ENCODE peak calls at places on chromosomes 12 and 14, in six cellular contexts. M, C, S, O, B and U are unnamed samples.

GRCh38 chr14:72745546-72745945 is 148.4 kb downstream of the DPF3 start:
- DNase-seq in B (no peak), O (no peak), C (no peak), S (no peak), M (no peak), U (no peak)

GRCh38 chr12:57242691-57243454 is 8.1 kb downstream of the STAC3 start:
- DNase-seq in M (peak; percentile 75), C (no peak), B (peak; percentile 76), S (peak; percentile 41), O (peak; percentile 49), U (peak; percentile 56)

GRCh38 chr14:68862954-68863594 is 70.2 kb upstream of the ZFP36L1 start:
- DNase-seq in B (peak; percentile 77), O (peak; percentile 75), S (peak; percentile 67), C (peak; percentile 44), M (peak; percentile 88), U (peak; percentile 72)

GRCh38 chr12:93234641-93235040 is 143.1 kb upstream of the NUDT4 start:
- DNase-seq in O (no peak), B (no peak), C (no peak), S (no peak), M (no peak), U (no peak)

GRCh38 chr12:76337583-76337982 is 10.6 kb downstream of the BBS10 start:
- DNase-seq in C (no peak), S (no peak), O (no peak), M (no peak), B (no peak), U (no peak)

GRCh38 chr14:37658174-37658573 is 62.7 kb downstream of the TTC6 start:
- DNase-seq in M (no peak), B (no peak), O (no peak), C (no peak), S (no peak), U (no peak)

GRCh38 chr12:2998789-2999264 is 39.6 kb downstream of the TEAD4 start:
- DNase-seq in B (peak; percentile 39), S (no peak), M (no peak), C (peak; percentile 99), O (peak; percentile 82), U (peak; percentile 98)

GRCh38 chr12:76649091-76649490 is 89.5 kb upstream of the OSBPL8 start:
- DNase-seq in C (no peak), S (no peak), O (no peak), M (no peak), B (no peak), U (no peak)

GRCh38 chr14:63134801-63135200 is 69.4 kb upstream of the RHOJ start:
- DNase-seq in S (no peak), O (no peak), M (no peak), B (no peak), C (no peak), U (no peak)

GRCh38 chr12:8996682-8997405 is 7.5 kb downstream of the KLRG1 start:
- DNase-seq in B (no peak), S (no peak), M (no peak), O (no peak), C (no peak), U (no peak)

GRCh38 chr12:79375050-79375449 is 315.7 kb downstream of the PAWR start:
- DNase-seq in O (no peak), C (no peak), M (no peak), S (no peak), B (no peak), U (no peak)

GRCh38 chr14:90439874-90440442 is 43.1 kb downstream of the CALM1 start:
- DNase-seq in O (no peak), C (no peak), S (no peak), M (no peak), B (no peak), U (no peak)

GRCh38 chr12:57744194-57744776 is 554 bp upstream of the TSPAN31 start:
- DNase-seq in B (peak; percentile 80), C (no peak), M (peak; percentile 93), O (peak; percentile 66), S (peak; percentile 77), U (peak; percentile 78)

GRCh38 chr14:97977711-97978261 is 1180.6 kb downstream of the VRK1 start:
- DNase-seq in S (peak; percentile 81), C (peak; percentile 3), B (peak; percentile 84), M (peak; percentile 91), O (peak; percentile 63), U (peak; percentile 72)

GRCh38 chr12:46964496-46965098 is 114.8 kb upstream of the PCED1B start:
- DNase-seq in B (no peak), C (no peak), S (peak; percentile 59), M (no peak), O (peak; percentile 8), U (no peak)

DNA sequence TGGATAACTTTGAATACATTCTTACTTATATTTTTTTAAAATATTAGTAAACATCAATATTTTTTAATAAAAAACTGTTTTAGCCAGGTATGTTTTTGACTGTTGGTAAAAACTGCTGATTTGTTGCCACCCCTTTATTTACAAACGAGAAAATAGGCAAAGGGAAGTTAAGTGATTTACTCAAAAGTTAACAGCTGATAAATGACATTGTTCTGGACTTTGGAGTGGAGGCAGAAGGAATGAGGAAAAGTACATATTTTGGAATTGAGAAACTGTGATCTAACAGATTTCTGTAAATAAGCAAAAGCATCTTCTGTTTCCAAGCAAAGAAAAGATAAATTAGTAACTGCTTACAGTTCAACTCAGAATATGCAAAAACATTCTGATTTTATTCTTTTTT is 4.5 kb downstream of the AP5M1 start:
- DNase-seq in M (no peak), O (no peak), B (no peak), S (no peak), C (no peak), U (no peak)
- H3K36me3 ChIP-seq in M (peaks cover 24% of the 10 kb centered on the region), O (peaks cover 40% of the 10 kb centered on the region), B (no peaks in the 10 kb centered on the region), S (no peaks in the 10 kb centered on the region), C (no peaks in the 10 kb centered on the region), U (peaks cover 35% of the 10 kb centered on the region)

GRCh38 chr12:111328138-111328537 is 40.8 kb downstream of the PHETA1 start:
- DNase-seq in S (no peak), O (no peak), C (no peak), B (no peak), M (no peak), U (no peak)

GRCh38 chr12:111334393-111334915 is 34.4 kb downstream of the PHETA1 start:
- DNase-seq in M (no peak), B (no peak), S (no peak), O (no peak), C (no peak), U (no peak)

GRCh38 chr12:111327474-111327873 is 41.4 kb downstream of the PHETA1 start:
- DNase-seq in O (no peak), C (no peak), M (no peak), S (no peak), B (no peak), U (no peak)

GRCh38 chr12:111335811-111336210 is 33.1 kb downstream of the PHETA1 start:
- DNase-seq in B (no peak), M (no peak), C (no peak), O (no peak), S (no peak), U (no peak)

GRCh38 chr12:111330800-111331752 is 37.8 kb downstream of the PHETA1 start:
- DNase-seq in B (no peak), O (no peak), S (no peak), C (no peak), M (no peak), U (no peak)
- TF ChIP-seq CTCF in B (peak; percentile 63), O (peak; percentile 26), S (no peak), C (no peak), M (no peak), U (peak; percentile 29)

GRCh38 chr14:76186318-76187027 is 34.8 kb downstream of the GPATCH2L start:
- DNase-seq in M (no peak), S (no peak), C (no peak), B (no peak), O (no peak), U (no peak)
- H3K36me3 ChIP-seq in M (peaks cover 74% of the 10 kb centered on the region), S (no peaks in the 10 kb centered on the region), C (no peaks in the 10 kb centered on the region), B (no peaks in the 10 kb centered on the region), O (peaks cover 40% of the 10 kb centered on the region), U (no peaks in the 10 kb centered on the region)

DNA sequence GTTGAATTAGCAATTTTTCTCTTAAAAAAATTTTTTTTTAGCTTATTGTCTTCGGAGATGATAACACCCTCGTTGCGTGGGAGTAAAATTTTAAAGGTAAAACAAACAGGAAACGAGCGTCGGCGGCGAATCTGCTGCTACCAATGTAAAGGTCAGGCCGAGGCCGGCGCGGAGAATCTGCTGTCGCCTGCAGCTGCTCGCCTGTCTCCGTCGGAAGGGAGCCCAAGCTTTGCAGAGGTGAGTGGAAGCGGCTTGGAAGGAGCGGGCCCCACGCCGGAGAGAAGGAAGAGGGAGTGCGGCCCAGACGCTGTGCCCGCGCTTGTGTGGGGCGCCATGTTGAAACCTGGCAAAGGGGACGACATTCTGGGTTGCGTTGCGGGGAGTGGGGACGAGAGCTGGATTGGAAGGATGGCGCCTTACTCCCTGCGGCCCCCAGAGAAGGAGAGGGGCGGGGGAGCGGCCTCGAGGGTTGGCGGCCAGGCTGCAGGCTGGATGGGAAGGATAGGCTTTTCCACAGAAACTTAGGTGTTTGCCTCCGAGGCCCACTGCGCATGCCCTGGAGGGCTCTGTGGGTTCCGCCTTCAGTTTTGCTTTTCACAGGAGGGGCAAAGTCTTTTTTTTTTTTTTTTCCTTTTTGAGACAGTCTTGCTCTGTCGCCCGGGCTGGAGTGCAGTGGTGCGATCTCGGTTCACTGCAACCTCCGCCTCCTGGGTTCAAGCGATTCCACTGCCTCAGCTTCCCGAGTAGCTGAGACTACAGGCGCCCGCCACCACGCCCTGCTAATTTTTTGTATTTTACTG is at the start of gene SNRNP35:
- DNase-seq in B (peak; percentile 87), S (peak; percentile 55), C (peak; percentile 48), M (peak; percentile 89), O (peak; percentile 81), U (peak; percentile 90)
- TF ChIP-seq CTCF in B (no peak), S (no peak), C (no peak), M (no peak), O (no peak), U (no peak)

GRCh38 chr12:6846316-6846869 is 4.7 kb downstream of the CDCA3 start:
- DNase-seq in S (no peak), B (no peak), O (no peak), C (no peak), M (no peak), U (no peak)
- H3K36me3 ChIP-seq in S (no peaks in the 10 kb centered on the region), B (no peaks in the 10 kb centered on the region), O (peaks cover 34% of the 10 kb centered on the region), C (no peaks in the 10 kb centered on the region), M (peaks cover 47% of the 10 kb centered on the region), U (no peaks in the 10 kb centered on the region)

GRCh38 chr12:111685811-111686573 is at the start of the genes ACAD10 and BRAP:
- DNase-seq in O (peak; percentile 94), B (peak; percentile 96), S (peak; percentile 91), M (peak; percentile 96), C (peak; percentile 85), U (peak; percentile 94)
- TF ChIP-seq CTCF in O (no peak), B (no peak), S (no peak), M (no peak), C (no peak), U (no peak)